ENCODE peak calls at places on chromosomes 11 and 22, in nine cellular contexts. Q, V, B, L, H, J, C, E and S are unnamed samples. For H3K4me1, the result is how much of the 10 kb centered on the place peaks cover.

GRCh38 chr22:49016909-49017768 is 810.5 kb downstream of the BRD1 start:
- DNase-seq in V (no peak), B (no peak), E (peak), H (peak), C (no peak), L (peak), Q (peak), J (no peak), S (no peak)

GRCh38 chr22:29079218-29079901 is 6.5 kb downstream of the KREMEN1 start:
- DNase-seq in V (no peak), Q (no peak), C (no peak), H (no peak), E (no peak), L (no peak), B (no peak), J (no peak), S (no peak)

GRCh38 chr11:13963169-13963948 is 836 bp downstream of the SPON1 start:
- DNase-seq in B (no peak), E (no peak), H (peak), L (peak), J (no peak), Q (no peak), C (peak), V (no peak), S (no peak)

GRCh38 chr22:41913842-41914534 is 886 bp downstream of the SHISA8 start:
- DNase-seq in V (no peak), J (no peak), B (peak), L (no peak), E (no peak), Q (no peak), C (no peak), H (peak), S (no peak)

GRCh38 chr11:73257342-73258103 is 14.6 kb upstream of the P2RY6 start:
- DNase-seq in H (peak), L (peak), Q (peak), B (peak), J (peak), C (no peak), E (peak), V (peak), S (no peak)

GRCh38 chr22:44304354-44304753 is 8.4 kb downstream of the SHISAL1 start:
- DNase-seq in J (no peak), C (no peak), E (no peak), Q (no peak), L (no peak), B (no peak), H (no peak), V (no peak), S (no peak)

GRCh38 chr11:69918938-69919650 is 99.9 kb upstream of the FGF3 start:
- DNase-seq in E (peak), B (peak), V (peak), H (peak), J (peak), L (peak), C (peak), Q (peak), S (no peak)

GRCh38 chr11:87300640-87301381 is 263.1 kb downstream of the TMEM135 start:
- DNase-seq in B (no peak), E (no peak), J (no peak), L (no peak), Q (no peak), C (no peak), V (no peak), H (no peak), S (no peak)

GRCh38 chr11:87889126-87889525 is 286.1 kb downstream of the RAB38 start:
- DNase-seq in H (no peak), V (no peak), L (no peak), B (no peak), Q (no peak), J (no peak), C (no peak), E (no peak), S (no peak)

GRCh38 chr22:32270641-32271369 is 15.7 kb upstream of the SLC5A4 start:
- DNase-seq in E (no peak), L (no peak), C (no peak), Q (no peak), B (peak), H (no peak), J (no peak), V (no peak), S (no peak)

GRCh38 chr11:2825261-2825885 is 60.2 kb downstream of the CDKN1C start:
- DNase-seq in C (no peak), B (peak), V (peak), H (no peak), Q (peak), E (peak), L (peak), J (peak), S (no peak)
- H3K4me1 ChIP-seq in C (under half), B (under half), V (under half), H (under half), Q (under half), E (under half), L (under half), J (under half), S (under half)

GRCh38 chr11:61027141-61027840 is 55.8 kb downstream of the CD6 start:
- DNase-seq in H (no peak), E (no peak), C (no peak), V (no peak), Q (no peak), J (no peak), L (peak), B (no peak), S (no peak)

GRCh38 chr11:61028135-61028729 is 56.8 kb downstream of the CD6 start:
- DNase-seq in H (no peak), Q (no peak), V (no peak), E (no peak), L (peak), B (no peak), C (no peak), J (no peak), S (no peak)

GRCh38 chr11:61037694-61038093 is 64.6 kb upstream of the CD5 start:
- DNase-seq in L (peak), C (no peak), E (no peak), H (no peak), V (no peak), Q (no peak), B (no peak), J (no peak), S (no peak)

GRCh38 chr11:61035086-61035835 is 63.8 kb downstream of the CD6 start:
- DNase-seq in H (no peak), B (no peak), E (no peak), L (peak), C (no peak), Q (no peak), V (no peak), J (no peak), S (no peak)

GRCh38 chr11:61032824-61033223 is 61.3 kb downstream of the CD6 start:
- DNase-seq in E (no peak), L (peak), V (no peak), H (no peak), Q (no peak), C (no peak), J (no peak), B (no peak), S (no peak)
- TF ChIP-seq POLR2AphosphoS5 in E (no peak), L (no peak), V (no peak), H (no peak), Q (no peak), C (no peak), J (no peak), B (no peak), S (no peak)

DNA sequence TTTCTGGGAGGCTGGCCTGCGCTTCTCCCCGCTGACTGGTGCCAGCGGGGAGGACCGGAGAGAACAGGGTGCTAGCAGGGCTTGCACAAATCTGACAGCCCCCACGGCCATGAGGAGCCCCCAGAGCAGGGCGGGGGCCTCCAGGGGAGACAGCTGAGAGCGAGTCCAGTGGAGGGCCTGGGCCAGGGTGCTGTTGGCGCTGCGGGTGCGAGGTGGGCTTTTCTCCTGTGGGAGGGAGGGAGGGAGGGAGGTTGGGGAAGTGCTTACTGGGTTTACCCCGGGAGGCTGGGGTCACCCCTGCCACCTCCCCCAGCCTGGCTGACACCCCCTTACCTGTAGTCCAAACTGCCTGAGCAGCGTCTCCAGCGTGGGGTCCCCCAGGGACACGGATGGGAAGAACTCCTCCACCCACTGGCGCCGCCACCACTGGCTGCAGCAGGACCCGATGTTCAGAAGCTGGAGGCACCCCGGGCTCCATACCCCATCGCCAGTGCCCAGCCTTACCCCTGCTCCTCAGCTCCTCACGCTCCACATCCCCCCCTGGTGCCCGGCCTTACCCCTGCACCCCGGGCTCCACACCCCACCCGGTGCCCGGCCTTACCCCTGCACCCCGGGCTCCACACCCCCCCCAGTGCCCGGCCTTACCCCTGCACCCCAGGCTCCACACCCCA is 3.9 kb downstream of the LMF2 start:
- DNase-seq in Q (no peak), J (no peak), H (peak), V (no peak), C (no peak), E (no peak), B (no peak), L (peak), S (no peak)
- TF ChIP-seq CTCF in Q (no peak), J (peak), H (no peak), V (peak), C (no peak), E (no peak), B (no peak), L (no peak), S (no peak)

GRCh38 chr11:121463689-121464335 is 11.0 kb upstream of the SORL1-AS1 start:
- DNase-seq in J (no peak), Q (no peak), C (no peak), L (no peak), E (no peak), H (no peak), V (no peak), B (no peak), S (no peak)
- H3K4me1 ChIP-seq in J (under half), Q (under half), C (under half), L (half or more), E (under half), H (half or more), V (half or more), B (half or more), S (under half)

DNA sequence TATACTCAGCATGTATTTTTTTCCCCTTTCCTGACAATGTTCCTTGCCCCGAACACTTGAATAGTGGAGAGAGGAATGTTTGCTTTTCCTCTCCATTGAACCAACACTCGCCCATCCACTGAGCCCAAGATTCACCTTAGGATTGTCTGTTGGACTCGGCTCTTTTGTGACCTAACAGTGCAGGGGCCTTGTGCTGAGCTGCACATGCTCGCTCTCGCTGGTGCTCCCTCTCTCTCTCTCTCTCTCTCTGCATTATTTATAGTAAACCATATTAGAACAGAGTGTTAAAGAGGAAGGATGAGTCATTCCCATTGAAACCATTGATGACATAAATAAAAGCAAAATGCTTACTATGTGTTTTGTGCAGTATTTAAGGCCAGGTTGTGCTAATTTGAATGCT is 20.7 kb downstream of the ZBTB16 start:
- DNase-seq in V (no peak), H (no peak), J (peak), E (no peak), Q (no peak), L (peak), C (no peak), B (no peak), S (no peak)
- TF ChIP-seq POLR2AphosphoS5 in V (no peak), H (no peak), J (peak), E (no peak), Q (peak), L (peak), C (no peak), B (peak), S (peak)

GRCh38 chr11:64652586-64653387 is 61.8 kb downstream of the SLC22A12 start:
- DNase-seq in V (peak), E (no peak), B (no peak), H (peak), Q (peak), C (peak), L (peak), J (peak), S (no peak)

GRCh38 chr11:64648551-64648950 is 57.5 kb downstream of the SLC22A12 start:
- DNase-seq in Q (no peak), B (no peak), E (no peak), J (no peak), L (no peak), C (no peak), H (no peak), V (no peak), S (no peak)

GRCh38 chr11:64649304-64649703 is 58.3 kb downstream of the SLC22A12 start:
- DNase-seq in E (no peak), H (peak), B (no peak), C (peak), J (no peak), L (no peak), V (peak), Q (no peak), S (no peak)

GRCh38 chr11:64653388-64653973 is 62.5 kb downstream of the SLC22A12 start:
- DNase-seq in C (no peak), B (no peak), H (peak), V (no peak), E (no peak), J (no peak), L (no peak), Q (no peak), S (no peak)

GRCh38 chr11:64650923-64651523 is 60.0 kb downstream of the SLC22A12 start:
- DNase-seq in L (no peak), Q (no peak), J (peak), H (peak), C (no peak), B (no peak), V (no peak), E (no peak), S (no peak)
- TF ChIP-seq CTCF in L (peak), Q (no peak), J (peak), H (peak), C (peak), B (peak), V (peak), E (no peak), S (no peak)

GRCh38 chr11:8796926-8797325 is 114.1 kb upstream of the AKIP1 start:
- DNase-seq in E (no peak), J (no peak), B (no peak), H (no peak), Q (no peak), C (no peak), V (no peak), L (no peak), S (no peak)
- H3K4me1 ChIP-seq in E (under half), J (under half), B (under half), H (under half), Q (under half), C (under half), V (under half), L (half or more), S (under half)